ENCODE peak calls at places on chromosomes 7 and 10, in four cellular contexts. R, W, K and L are unnamed samples. For H3K79me2, the result is how much of the 10 kb centered on the place peaks cover.

GRCh38 chr10:131777921-131778320 is 122.9 kb upstream of the PPP2R2D start:
- DNase-seq in R (no peak), W (no peak), K (peak), L (no peak)

GRCh38 chr10:16910795-16911164 is 93.6 kb upstream of the RSU1 start:
- DNase-seq in R (no peak), W (no peak), K (no peak), L (no peak)

GRCh38 chr7:28626629-28627262 is 214.4 kb downstream of the CREB5 start:
- DNase-seq in R (peak), W (no peak), K (peak), L (peak)

GRCh38 chr10:79181680-79182079 is 112.9 kb downstream of the ZMIZ1 start:
- DNase-seq in R (peak), W (no peak), K (no peak), L (no peak)

GRCh38 chr7:45680776-45681175 is 106.6 kb downstream of the ADCY1 start:
- DNase-seq in R (no peak), W (no peak), K (peak), L (no peak)

GRCh38 chr7:142855756-142856564 is 1.1 kb downstream of the EPHB6 start:
- DNase-seq in R (no peak), W (no peak), K (no peak), L (no peak)

GRCh38 chr7:149385195-149385955 is 75.5 kb downstream of the ZNF777 start:
- DNase-seq in R (no peak), W (no peak), K (no peak), L (no peak)

GRCh38 chr10:46223064-46223480 is 63.7 kb upstream of the ANTXRL start:
- DNase-seq in R (peak), W (no peak), K (peak), L (no peak)

GRCh38 chr7:106895246-106895864 is 30.3 kb downstream of the PIK3CG start:
- DNase-seq in R (no peak), W (peak), K (no peak), L (no peak)

GRCh38 chr7:44072364-44073231 is 7.2 kb upstream of the PGAM2 start:
- DNase-seq in R (peak), W (no peak), K (peak), L (peak)

GRCh38 chr7:30330134-30331111 is 46.0 kb downstream of the ZNRF2 start:
- DNase-seq in R (no peak), W (peak), K (no peak), L (no peak)

GRCh38 chr10:88458209-88458608 is 124.9 kb downstream of the RNLS start:
- DNase-seq in R (no peak), W (no peak), K (no peak), L (no peak)

GRCh38 chr10:88461426-88461825 is 121.7 kb downstream of the RNLS start:
- DNase-seq in R (no peak), W (no peak), K (no peak), L (no peak)

GRCh38 chr10:88460601-88461000 is 122.5 kb downstream of the RNLS start:
- DNase-seq in R (no peak), W (no peak), K (no peak), L (no peak)

GRCh38 chr10:88457680-88458079 is 125.4 kb downstream of the RNLS start:
- DNase-seq in R (no peak), W (no peak), K (no peak), L (no peak)

GRCh38 chr10:88459523-88459922 is 123.6 kb downstream of the RNLS start:
- DNase-seq in R (no peak), W (no peak), K (no peak), L (no peak)
- TF ChIP-seq CEBPB in R (no peak), W (no peak), K (no peak), L (no peak)

GRCh38 chr10:97686301-97686961 is 610 bp downstream of the AVPI1 start:
- DNase-seq in R (no peak), W (no peak), K (no peak), L (no peak)

GRCh38 chr10:97685395-97685958 is 1.6 kb downstream of the AVPI1 start:
- DNase-seq in R (peak), W (no peak), K (no peak), L (peak)

GRCh38 chr10:97682042-97682441 is 5.0 kb downstream of the AVPI1 start:
- DNase-seq in R (no peak), W (no peak), K (no peak), L (no peak)

GRCh38 chr10:97684866-97685394 is 2.1 kb downstream of the AVPI1 start:
- DNase-seq in R (no peak), W (no peak), K (no peak), L (no peak)

DNA sequence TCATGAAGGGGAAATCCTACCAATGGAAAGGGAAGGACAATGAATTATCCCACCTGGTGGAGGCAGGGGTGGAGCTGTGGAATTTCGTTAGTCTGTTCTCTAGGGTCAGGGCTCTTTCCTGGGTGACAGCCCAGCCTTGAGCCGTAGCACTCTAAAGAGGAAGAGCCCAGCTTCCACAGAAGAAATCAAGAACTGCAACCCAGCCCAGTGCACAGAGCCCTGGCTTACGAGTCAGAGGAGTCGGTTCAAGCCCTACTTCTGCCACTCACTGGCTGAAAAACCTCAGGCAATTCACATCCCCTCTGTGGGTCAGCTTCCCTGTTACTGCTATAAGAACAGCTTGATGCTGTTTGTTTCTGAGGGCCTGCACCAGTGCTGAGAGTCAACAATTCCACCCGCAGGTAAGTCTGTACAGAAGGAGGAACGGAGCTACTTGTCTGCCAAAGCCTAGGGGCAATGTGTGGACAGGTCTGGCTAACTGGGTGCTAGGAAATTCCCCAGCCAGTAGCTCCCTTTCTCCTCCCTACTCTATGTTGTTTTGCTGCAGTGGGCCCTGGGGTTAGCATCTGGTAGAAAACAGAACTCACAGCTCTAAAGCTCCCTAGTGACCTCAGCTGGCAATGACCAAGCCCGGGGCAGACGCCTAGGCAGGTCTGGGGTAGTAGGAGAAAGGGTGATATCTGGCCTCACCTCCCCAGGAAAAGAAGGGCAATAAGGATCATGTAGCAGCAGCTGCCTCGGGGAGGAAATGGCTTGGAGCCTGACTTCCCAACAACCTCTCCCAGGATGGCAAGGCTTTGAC is 3.3 kb downstream of the AVPI1 start:
- DNase-seq in R (no peak), W (no peak), K (no peak), L (no peak)
- H3K79me2 ChIP-seq in R (under half), W (under half), K (under half), L (half or more)

DNA sequence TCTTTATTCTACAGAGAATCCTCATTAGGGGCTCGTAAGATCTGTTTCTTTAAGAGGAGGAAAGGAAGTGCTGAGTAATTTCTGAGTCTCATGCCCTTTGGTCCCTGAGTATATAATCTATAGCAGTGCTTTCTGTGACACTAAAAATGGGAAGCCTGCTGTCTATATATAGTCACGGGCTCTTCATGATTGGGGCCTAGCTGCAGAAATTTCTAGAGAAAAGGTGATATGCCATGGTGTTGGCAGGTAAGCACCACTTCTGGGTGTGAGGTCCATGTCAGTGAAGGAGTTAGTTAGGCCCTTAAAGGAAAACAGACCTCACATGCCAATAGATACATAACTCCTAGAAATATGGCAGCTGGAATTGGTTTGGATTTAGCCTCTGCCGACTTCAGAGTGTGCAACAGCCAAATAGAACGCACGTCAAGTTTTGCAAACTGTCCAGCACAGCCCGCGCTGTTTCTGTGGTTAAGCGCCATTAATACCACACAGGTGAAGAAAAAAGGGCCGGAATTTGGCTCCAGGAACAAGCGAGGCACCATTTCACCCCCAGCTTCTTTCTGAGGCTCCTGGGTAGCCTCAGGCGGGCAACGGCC is 123.2 kb downstream of the TACC2 start:
- DNase-seq in R (no peak), W (no peak), K (no peak), L (peak)
- TF ChIP-seq EGR1 in R (no peak), W (no peak), K (no peak), L (no peak)

DNA sequence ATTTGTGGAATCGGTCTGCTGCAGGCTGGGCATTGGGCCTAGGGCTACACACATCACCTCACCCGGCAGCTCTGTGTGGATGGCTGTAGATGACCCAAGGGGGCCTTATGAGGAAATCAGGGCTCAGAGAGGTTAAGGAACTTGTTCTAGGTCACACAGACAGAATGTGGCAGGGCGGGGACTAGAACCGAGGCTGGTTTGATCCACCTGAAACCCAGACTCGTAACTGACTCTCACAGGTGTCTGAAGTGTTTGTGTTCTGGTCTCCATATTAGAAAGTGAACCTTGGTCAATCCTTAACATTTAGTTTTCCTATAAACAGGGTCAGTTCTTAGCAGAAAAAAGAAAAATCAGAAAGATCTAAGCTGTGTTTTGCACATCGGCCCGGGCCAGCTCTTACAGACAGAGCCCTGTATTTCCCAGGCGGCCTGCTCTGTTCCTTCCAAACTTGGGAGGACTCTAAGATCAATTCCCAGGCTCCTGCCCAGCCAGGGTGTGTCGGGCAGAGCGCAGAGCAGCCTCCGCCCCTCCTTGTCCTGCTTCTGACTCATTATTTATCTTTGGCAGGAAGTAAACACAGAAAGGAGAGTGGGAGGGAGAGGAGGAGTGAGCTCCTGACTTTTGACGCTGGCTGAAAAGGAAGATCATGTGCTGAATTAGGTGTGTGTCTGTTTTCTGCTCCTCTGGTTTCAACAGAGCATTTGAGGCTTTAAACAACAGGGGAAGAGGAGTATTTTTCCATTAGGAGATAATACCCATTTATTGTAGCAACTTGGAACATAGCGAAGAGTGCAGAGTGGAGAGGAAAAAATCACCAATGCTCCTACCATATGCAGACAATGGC is 74.1 kb downstream of the TACC2 start:
- DNase-seq in R (peak), W (no peak), K (no peak), L (peak)
- TF ChIP-seq CEBPB in R (no peak), W (no peak), K (no peak), L (no peak)

GRCh38 chr10:113023017-113023416 is 73.0 kb downstream of the TCF7L2 start:
- DNase-seq in R (no peak), W (no peak), K (no peak), L (no peak)
- H3K79me2 ChIP-seq in R (under half), W (under half), K (half or more), L (half or more)

DNA sequence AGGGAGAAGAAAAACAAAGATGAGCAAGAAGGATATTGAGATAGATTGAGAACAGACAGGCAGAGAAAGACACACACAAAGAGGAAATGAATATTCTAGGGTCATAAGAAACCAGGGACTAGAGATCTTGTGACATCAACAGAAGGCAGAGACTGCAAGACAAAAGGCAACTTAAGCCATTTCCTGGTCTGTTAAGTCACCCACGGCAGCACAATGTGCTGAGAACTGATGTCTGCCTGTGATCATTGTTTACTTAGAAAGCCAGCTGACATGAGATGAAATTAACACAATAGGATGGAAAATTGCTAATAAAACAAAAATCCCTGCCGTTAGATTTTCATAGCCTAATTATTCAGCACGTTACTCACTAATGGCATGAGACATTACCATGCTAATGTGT is 191.2 kb upstream of the PODXL start:
- DNase-seq in R (no peak), W (no peak), K (no peak), L (no peak)
- TF ChIP-seq EGR1 in R (no peak), W (no peak), K (no peak), L (no peak)

GRCh38 chr7:101558742-101559325 is 70.3 kb downstream of the MYL10 start:
- DNase-seq in R (peak), W (no peak), K (no peak), L (no peak)

GRCh38 chr7:101562531-101563197 is 66.4 kb downstream of the MYL10 start:
- DNase-seq in R (no peak), W (no peak), K (no peak), L (no peak)

GRCh38 chr7:101559586-101559985 is 69.5 kb downstream of the MYL10 start:
- DNase-seq in R (no peak), W (no peak), K (no peak), L (no peak)

GRCh38 chr7:101563198-101563901 is 65.7 kb downstream of the MYL10 start:
- DNase-seq in R (no peak), W (no peak), K (no peak), L (no peak)

DNA sequence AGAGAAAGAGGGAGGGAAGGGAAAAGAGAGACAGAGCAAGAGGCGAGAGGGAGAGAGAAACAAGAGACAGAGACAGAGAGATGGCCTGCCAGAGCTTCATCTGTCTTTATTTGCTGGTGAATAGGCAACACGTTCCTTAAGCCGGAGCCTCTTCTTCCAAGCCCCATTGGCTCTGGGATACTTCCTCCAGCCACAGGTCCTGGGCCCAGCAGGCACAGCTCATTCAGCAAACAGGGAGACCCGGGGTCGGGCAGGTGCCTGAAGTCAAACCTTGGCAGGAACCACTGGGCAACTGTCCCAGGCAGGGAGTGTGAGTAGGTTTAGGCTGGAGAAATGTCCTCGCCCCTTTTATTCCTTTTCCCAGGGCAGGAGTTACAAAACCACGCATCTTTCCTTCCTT is 68.2 kb downstream of the MYL10 start:
- DNase-seq in R (peak), W (no peak), K (no peak), L (no peak)
- TF ChIP-seq CEBPB in R (no peak), W (no peak), K (no peak), L (no peak)

GRCh38 chr10:43390791-43391190 is 18.2 kb downstream of the HNRNPF start:
- DNase-seq in R (no peak), W (no peak), K (no peak), L (no peak)
- H3K79me2 ChIP-seq in R (half or more), W (half or more), K (half or more), L (half or more)